ENCODE peak calls at places on chromosomes 1 and 21, in five cellular contexts. H, T, L, Y and Q are unnamed samples. For H3K36me3, the result is how much of the 10 kb centered on the place peaks cover.

GRCh38 chr1:10168912-10169514 is 41.4 kb upstream of the KIF1B start:
- DNase-seq in L (no peak), H (no peak), T (no peak), Y (no peak), Q (no peak)

GRCh38 chr1:55277377-55278130 is 62.4 kb upstream of the USP24 start:
- DNase-seq in H (peak), T (peak), Y (peak), L (peak), Q (peak)

GRCh38 chr21:35505067-35505466 is 456.0 kb upstream of the RUNX1 start:
- DNase-seq in L (no peak), Y (no peak), H (no peak), T (no peak), Q (no peak)

GRCh38 chr1:100794719-100795645 is 75.4 kb downstream of the VCAM1 start:
- DNase-seq in L (no peak), H (no peak), T (no peak), Y (peak), Q (no peak)

GRCh38 chr1:110872745-110873435 is at the start of gene CD53:
- DNase-seq in Y (no peak), L (peak), T (no peak), H (no peak), Q (no peak)

GRCh38 chr1:168421399-168422004 is 122.3 kb downstream of the XCL2 start:
- DNase-seq in H (no peak), T (no peak), L (no peak), Y (no peak), Q (no peak)

GRCh38 chr1:25774921-25775774 is 24.8 kb upstream of the SELENON start:
- DNase-seq in L (no peak), Y (no peak), H (no peak), T (no peak), Q (no peak)

GRCh38 chr1:202411421-202411820 is 62.9 kb downstream of the PPP1R12B start:
- DNase-seq in L (no peak), H (no peak), T (no peak), Y (no peak), Q (no peak)

GRCh38 chr1:182739545-182739944 is 50.0 kb upstream of the NPL start:
- DNase-seq in L (no peak), Y (no peak), H (no peak), T (no peak), Q (no peak)

GRCh38 chr1:178282949-178283367 is 189.1 kb downstream of the RASAL2 start:
- DNase-seq in T (no peak), H (no peak), L (no peak), Y (peak), Q (peak)

GRCh38 chr1:50279622-50280320 is 143.5 kb downstream of the DMRTA2 start:
- DNase-seq in Y (no peak), T (no peak), L (no peak), H (no peak), Q (peak)

GRCh38 chr1:10216148-10216749 is 5.9 kb downstream of the KIF1B start:
- DNase-seq in T (no peak), H (no peak), Y (no peak), L (no peak), Q (no peak)

GRCh38 chr1:86515597-86515996 is 31.3 kb upstream of the CLCA4 start:
- DNase-seq in L (no peak), T (no peak), H (no peak), Y (no peak), Q (peak)

GRCh38 chr1:207058252-207058651 is 5.2 kb downstream of the PFKFB2 start:
- DNase-seq in Y (no peak), H (no peak), L (no peak), T (no peak), Q (no peak)

GRCh38 chr1:65254320-65255087 is 54.8 kb upstream of the DNAJC6 start:
- DNase-seq in H (peak), T (peak), L (peak), Y (peak), Q (peak)

GRCh38 chr1:43329995-43330751 is 7.4 kb upstream of the MPL start:
- DNase-seq in T (peak), Y (peak), L (no peak), H (no peak), Q (peak)

GRCh38 chr1:109482796-109483638 is 688 bp upstream of the ATXN7L2 start:
- DNase-seq in L (no peak), T (peak), H (peak), Y (no peak), Q (no peak)

GRCh38 chr1:3771108-3772026 is 1.2 kb upstream of the SMIM1 start:
- DNase-seq in H (no peak), Y (no peak), T (no peak), L (no peak), Q (no peak)

GRCh38 chr1:219778110-219778509 is 150.2 kb downstream of the SLC30A10 start:
- DNase-seq in Y (no peak), H (no peak), L (no peak), T (no peak), Q (no peak)
- TF ChIP-seq CTCF in Y (no peak), H (no peak), L (no peak), T (no peak), Q (no peak)

GRCh38 chr1:952603-953002 is 6.5 kb downstream of the NOC2L start:
- DNase-seq in L (no peak), H (no peak), T (no peak), Y (no peak), Q (no peak)

GRCh38 chr1:950881-951280 is 8.2 kb downstream of the NOC2L start:
- DNase-seq in Y (no peak), T (no peak), H (no peak), L (no peak), Q (no peak)

GRCh38 chr1:951364-951763 is 7.7 kb downstream of the NOC2L start:
- DNase-seq in L (no peak), T (no peak), H (no peak), Y (no peak), Q (no peak)

GRCh38 chr1:953524-954320 is 5.3 kb downstream of the NOC2L start:
- DNase-seq in Y (no peak), L (no peak), T (no peak), H (no peak), Q (no peak)

GRCh38 chr1:952201-952600 is 6.9 kb downstream of the NOC2L start:
- DNase-seq in L (no peak), T (no peak), H (no peak), Y (no peak), Q (no peak)
- H3K36me3 ChIP-seq in L (under half), T (half or more), H (half or more), Y (under half), Q (half or more)

GRCh38 chr1:221069956-221070355 is 190.7 kb downstream of the HLX start:
- DNase-seq in T (no peak), L (no peak), Y (no peak), H (no peak), Q (no peak)
- H3K4me3 ChIP-seq in T (no peak), L (no peak), Y (no peak), H (no peak), Q (no peak)

GRCh38 chr1:155911156-155912055 is at the start of gene RIT1:
- DNase-seq in L (peak), Y (peak), T (peak), H (peak), Q (peak)
- TF ChIP-seq CTCF in L (no peak), Y (no peak), T (peak), H (no peak), Q (no peak)

DNA sequence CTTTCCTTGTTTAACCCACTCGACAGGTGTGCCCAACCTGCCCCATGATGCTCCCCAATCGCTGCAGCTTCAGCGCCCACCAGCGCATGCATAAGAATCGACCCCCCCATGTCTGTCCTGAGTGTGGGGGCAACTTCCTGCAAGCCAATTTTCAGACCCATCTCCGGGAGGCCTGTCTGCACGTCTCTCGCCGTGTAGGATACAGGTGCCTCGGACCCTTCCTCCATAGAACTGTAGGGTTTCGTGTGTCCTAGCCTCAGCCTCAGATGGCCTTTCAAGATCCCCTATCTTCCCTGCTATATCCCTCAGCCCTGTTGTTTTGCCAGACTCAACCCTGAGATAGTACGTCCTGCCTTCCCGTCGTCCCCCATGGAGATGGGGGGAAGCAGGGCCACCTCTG is 6.4 kb downstream of the ZNF687 start:
- DNase-seq in T (no peak), H (no peak), Y (no peak), L (no peak), Q (no peak)
- H3K36me3 ChIP-seq in T (half or more), H (half or more), Y (under half), L (under half), Q (under half)